ENCODE peak calls at places on chromosomes 1 and 21, in five cellular contexts. P is neural progenitor cell, N is SK-MEL-5, W is AG08396, H is KG1. A is an unnamed sample.

GRCh38 chr21:25501996-25502665 is 105.2 kb downstream of the MRPL39 start:
- DNase-seq in P (no peak), N (no peak), W (no peak), H (peak), A (no peak)

GRCh38 chr1:228804640-228805413 is 69.5 kb downstream of the RHOU start:
- DNase-seq in P (no peak), N (no peak), W (no peak), H (no peak), A (peak)

GRCh38 chr1:53076721-53077598 is 14.9 kb downstream of the PODN start:
- DNase-seq in P (peak), N (no peak), W (no peak), H (no peak), A (no peak)

GRCh38 chr1:44044071-44044801 is 13.0 kb upstream of the SLC6A9 start:
- DNase-seq in P (no peak), N (no peak), W (no peak), H (no peak), A (no peak)

GRCh38 chr21:44757731-44758130 is 43.9 kb downstream of the UBE2G2 start:
- DNase-seq in P (no peak), N (no peak), W (no peak), H (no peak), A (no peak)

GRCh38 chr1:18572022-18572920 is 58.4 kb upstream of the PAX7 start:
- DNase-seq in P (no peak), N (no peak), W (no peak), H (no peak), A (peak)

GRCh38 chr1:234778215-234779159 is 168.5 kb upstream of the IRF2BP2 start:
- DNase-seq in P (peak), N (no peak), W (no peak), H (peak), A (peak)

GRCh38 chr1:207291723-207292122 is 29.8 kb upstream of the CD55 start:
- DNase-seq in P (no peak), N (no peak), W (no peak), H (no peak), A (no peak)

GRCh38 chr1:69167876-69168275 is 399.8 kb upstream of the LRRC7 start:
- DNase-seq in P (no peak), N (no peak), W (no peak), H (no peak), A (no peak)

GRCh38 chr1:2463396-2463795 is 12.7 kb upstream of the PLCH2 start:
- DNase-seq in P (no peak), N (no peak), W (no peak), H (no peak), A (no peak)

GRCh38 chr1:8516793-8517556 is 199.1 kb downstream of the SLC45A1 start:
- DNase-seq in P (no peak), N (no peak), W (no peak), H (no peak), A (no peak)

GRCh38 chr1:224447971-224448370 is 13.4 kb upstream of the WDR26 start:
- DNase-seq in P (no peak), N (no peak), W (no peak), H (no peak), A (no peak)

GRCh38 chr21:43303240-43304178 is 123.4 kb downstream of the SIK1 start:
- DNase-seq in P (no peak), N (no peak), W (no peak), H (no peak), A (no peak)

GRCh38 chr1:210143465-210144062 is 89.0 kb upstream of the SERTAD4 start:
- DNase-seq in P (peak), N (peak), W (peak), H (peak), A (peak)

A was measured in mesendoderm.